ENCODE peak calls at places on chromosome 22, in four cellular contexts. One of them, this sample, is unnamed.
A peak's percentile ranks its signal among the peaks of the same experiment; 100 is the strongest.

GRCh38 chr22:26502688-26503561 is 9.3 kb downstream of the TFIP11 start:
- DNase-seq in GM12878: no peak
- DNase-seq in A549: no peak
- DNase-seq in HepG2: no peak
- DNase-seq in this sample: no peak

GRCh38 chr22:19808873-19809478 is 45.7 kb downstream of the GNB1L start:
- DNase-seq in GM12878: no peak
- DNase-seq in A549: no peak
- DNase-seq in HepG2: no peak
- DNase-seq in this sample: no peak

GRCh38 chr22:30290679-30291333 is 1.5 kb upstream of the CASTOR1 start:
- DNase-seq in GM12878: no peak
- DNase-seq in A549: no peak
- DNase-seq in HepG2: peak; percentile 63
- DNase-seq in this sample: no peak

GRCh38 chr22:28448625-28449024 is 231.0 kb downstream of the TTC28 start:
- DNase-seq in GM12878: no peak
- DNase-seq in A549: no peak
- DNase-seq in HepG2: no peak
- DNase-seq in this sample: peak; percentile 39

GRCh38 chr22:27192135-27192900 is 534.9 kb downstream of the MIAT start:
- DNase-seq in GM12878: no peak
- DNase-seq in A549: no peak
- DNase-seq in HepG2: no peak
- DNase-seq in this sample: no peak

GRCh38 chr22:37213218-37213855 is 1.1 kb upstream of the SSTR3 start:
- DNase-seq in GM12878: no peak
- DNase-seq in A549: no peak
- DNase-seq in HepG2: no peak
- DNase-seq in this sample: no peak

GRCh38 chr22:38745676-38746460 is 9.9 kb downstream of the SUN2 start:
- DNase-seq in GM12878: no peak
- DNase-seq in A549: no peak
- DNase-seq in HepG2: no peak
- DNase-seq in this sample: no peak

GRCh38 chr22:34036936-34037335 is 116.7 kb upstream of the LARGE1 start:
- DNase-seq in GM12878: no peak
- DNase-seq in A549: no peak
- DNase-seq in HepG2: no peak
- DNase-seq in this sample: no peak

GRCh38 chr22:17117400-17117799 is 3.8 kb downstream of the TMEM121B start:
- DNase-seq in GM12878: no peak
- DNase-seq in A549: no peak
- DNase-seq in HepG2: no peak
- DNase-seq in this sample: no peak

GRCh38 chr22:23912293-23912903 is 18.2 kb downstream of the MIF start:
- DNase-seq in GM12878: no peak
- DNase-seq in A549: no peak
- DNase-seq in HepG2: no peak
- DNase-seq in this sample: no peak

DNA sequence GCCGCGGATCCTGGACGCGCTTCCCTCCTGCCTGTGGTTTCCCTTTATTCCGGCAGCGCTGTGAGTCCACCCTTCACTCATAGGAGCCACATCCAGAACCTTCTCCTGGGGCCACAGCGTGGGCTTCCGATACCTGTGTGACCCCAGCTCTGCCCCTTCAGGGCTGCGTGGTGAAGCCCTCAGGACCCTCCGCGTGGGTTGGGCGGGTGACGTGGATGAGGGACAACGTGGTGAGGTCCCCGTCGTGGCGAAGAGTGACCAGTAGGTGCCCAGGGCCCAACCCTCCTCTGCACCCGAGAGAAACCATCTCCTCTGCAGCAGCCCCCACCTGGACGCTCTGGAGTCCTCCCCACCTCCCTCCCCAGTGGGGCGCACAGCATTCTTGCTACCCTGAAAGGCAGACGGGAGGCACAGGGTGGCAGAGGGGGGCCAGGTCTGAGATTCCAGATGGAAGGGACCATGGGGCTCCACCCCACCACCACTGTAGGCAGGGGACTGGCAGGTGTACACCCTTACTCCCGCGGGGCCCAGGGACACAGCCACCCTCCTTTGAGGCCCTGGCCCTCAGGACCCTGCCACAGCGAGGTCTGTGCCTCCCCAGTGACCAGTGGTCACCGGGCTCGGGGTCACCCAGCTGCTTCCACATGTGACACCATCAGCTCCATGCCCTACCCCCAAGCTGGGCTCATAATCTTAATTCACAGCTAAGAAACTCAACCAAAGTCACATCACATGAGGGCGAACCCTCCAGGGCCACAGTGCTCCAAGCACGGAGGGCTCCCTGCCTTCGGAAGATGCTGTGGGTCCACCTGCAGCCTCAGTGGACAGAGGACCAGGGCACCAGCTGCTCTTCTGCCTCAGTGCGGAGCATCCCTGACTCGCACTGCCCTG is 3.4 kb upstream of the ZBED4 start:
- DNase-seq in GM12878: no peak
- DNase-seq in A549: no peak
- DNase-seq in HepG2: no peak
- DNase-seq in this sample: no peak
- TF ChIP-seq CHD4 in GM12878: no peak
- TF ChIP-seq CHD4 in A549: no peak
- TF ChIP-seq CHD4 in HepG2: no peak
- TF ChIP-seq CHD4 in this sample: no peak

GRCh38 chr22:44682556-44683168 is 19.3 kb upstream of the PRR5 start:
- DNase-seq in GM12878: no peak
- DNase-seq in A549: no peak
- DNase-seq in HepG2: no peak
- DNase-seq in this sample: peak; percentile 54
- TF ChIP-seq CHD4 in GM12878: no peak
- TF ChIP-seq CHD4 in A549: no peak
- TF ChIP-seq CHD4 in HepG2: no peak
- TF ChIP-seq CHD4 in this sample: no peak

DNA sequence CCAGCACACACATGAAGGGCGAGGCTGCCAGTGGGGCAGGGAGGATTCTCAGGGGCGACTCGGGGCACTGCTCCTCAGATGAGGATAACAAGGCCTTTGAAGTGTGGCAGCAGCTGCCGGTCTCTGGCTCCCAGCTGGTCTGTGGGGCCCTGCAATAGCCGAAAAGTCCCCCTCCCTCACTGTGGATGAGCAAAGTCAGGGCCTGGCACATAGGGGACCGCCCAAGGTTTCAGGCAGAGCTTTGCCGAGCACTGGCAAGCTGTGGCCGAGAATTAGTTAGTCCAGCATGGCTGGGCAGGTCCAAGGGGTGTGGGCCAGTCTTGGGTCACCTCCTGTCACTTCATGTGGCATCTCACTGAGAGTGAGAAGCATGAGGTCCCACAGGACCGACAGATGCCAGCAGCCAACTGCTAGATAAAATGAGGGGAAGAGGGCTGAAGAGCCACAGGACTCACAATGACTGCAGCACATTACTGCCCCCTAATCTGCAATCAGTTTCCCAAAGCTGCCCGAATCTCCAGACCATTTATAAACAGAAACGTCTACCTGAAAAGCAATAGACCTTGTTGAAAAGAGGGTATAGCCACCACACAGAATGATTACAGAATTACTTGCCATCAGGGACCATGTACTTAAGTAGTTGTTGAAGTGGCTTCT is 12.5 kb upstream of the TEF start:
- DNase-seq in GM12878: no peak
- DNase-seq in A549: no peak
- DNase-seq in HepG2: no peak
- DNase-seq in this sample: no peak
- TF ChIP-seq CHD4 in GM12878: no peak
- TF ChIP-seq CHD4 in A549: no peak
- TF ChIP-seq CHD4 in HepG2: no peak
- TF ChIP-seq CHD4 in this sample: no peak

GRCh38 chr22:49019737-49020136 is 807.9 kb downstream of the BRD1 start:
- DNase-seq in GM12878: no peak
- DNase-seq in A549: no peak
- DNase-seq in HepG2: no peak
- DNase-seq in this sample: no peak

GRCh38 chr22:49016909-49017768 is 810.5 kb downstream of the BRD1 start:
- DNase-seq in GM12878: no peak
- DNase-seq in A549: no peak
- DNase-seq in HepG2: no peak
- DNase-seq in this sample: no peak

GRCh38 chr22:49020314-49020713 is 807.4 kb downstream of the BRD1 start:
- DNase-seq in GM12878: no peak
- DNase-seq in A549: no peak
- DNase-seq in HepG2: no peak
- DNase-seq in this sample: no peak

GRCh38 chr22:49017769-49018330 is 809.8 kb downstream of the BRD1 start:
- DNase-seq in GM12878: no peak
- DNase-seq in A549: no peak
- DNase-seq in HepG2: no peak
- DNase-seq in this sample: no peak

GRCh38 chr22:49018601-49019000 is 809.1 kb downstream of the BRD1 start:
- DNase-seq in GM12878: no peak
- DNase-seq in A549: no peak
- DNase-seq in HepG2: no peak
- DNase-seq in this sample: no peak
- TF ChIP-seq CHD4 in GM12878: no peak
- TF ChIP-seq CHD4 in A549: no peak
- TF ChIP-seq CHD4 in HepG2: no peak
- TF ChIP-seq CHD4 in this sample: no peak

GRCh38 chr22:44544523-44545433 is 46.7 kb upstream of the RTL6 start:
- DNase-seq in GM12878: no peak
- DNase-seq in A549: no peak
- DNase-seq in HepG2: no peak
- DNase-seq in this sample: no peak
- TF ChIP-seq CHD4 in GM12878: no peak
- TF ChIP-seq CHD4 in A549: no peak
- TF ChIP-seq CHD4 in HepG2: no peak
- TF ChIP-seq CHD4 in this sample: no peak

GRCh38 chr22:44210721-44211120 is 30.0 kb downstream of the PARVG start:
- DNase-seq in GM12878: no peak
- DNase-seq in A549: no peak
- DNase-seq in HepG2: no peak
- DNase-seq in this sample: no peak
- TF ChIP-seq CHD4 in GM12878: no peak
- TF ChIP-seq CHD4 in A549: no peak
- TF ChIP-seq CHD4 in HepG2: no peak
- TF ChIP-seq CHD4 in this sample: no peak

GRCh38 chr22:46902436-46902835 is 140.0 kb downstream of the TBC1D22A start:
- DNase-seq in GM12878: no peak
- DNase-seq in A549: no peak
- DNase-seq in HepG2: no peak
- DNase-seq in this sample: no peak
- TF ChIP-seq CHD4 in GM12878: no peak
- TF ChIP-seq CHD4 in A549: no peak
- TF ChIP-seq CHD4 in HepG2: no peak
- TF ChIP-seq CHD4 in this sample: no peak

DNA sequence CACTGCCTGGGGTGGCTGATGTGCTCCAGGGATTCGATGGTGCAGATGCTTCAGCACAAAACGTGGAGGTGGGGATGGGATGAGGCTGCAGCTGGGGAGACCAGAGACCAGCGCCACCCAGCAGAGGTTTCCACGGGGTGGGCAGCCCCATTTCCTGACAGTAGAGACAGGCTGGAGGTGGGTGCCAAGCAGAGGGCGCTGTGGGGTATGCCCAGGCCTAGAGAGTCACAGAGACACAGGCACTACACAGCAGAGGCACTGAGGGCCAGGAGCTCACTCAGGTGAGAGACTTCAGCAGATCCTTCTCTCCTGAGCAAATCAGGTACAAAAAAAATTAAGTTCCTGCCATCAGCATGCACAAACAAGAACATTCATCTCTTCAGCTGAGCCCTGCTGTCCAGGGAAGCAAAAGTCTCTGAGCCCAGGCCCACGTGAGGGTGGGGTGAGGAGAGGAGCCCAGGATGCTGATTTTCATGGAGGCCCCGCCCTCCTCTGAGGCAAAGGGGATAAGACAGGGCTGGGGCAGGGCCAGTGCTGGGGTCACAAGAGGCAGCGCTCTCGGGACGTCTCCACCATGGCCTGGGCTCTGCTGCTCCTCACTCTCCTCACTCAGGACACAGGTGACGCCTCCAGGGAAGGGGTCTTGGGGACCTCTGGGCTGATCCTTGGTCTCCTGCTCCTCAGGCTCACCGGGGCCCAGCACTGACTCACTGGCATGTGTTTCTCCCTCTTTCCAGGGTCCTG is 53.1 kb downstream of the GGTLC2 start:
- DNase-seq in GM12878: no peak
- DNase-seq in A549: no peak
- DNase-seq in HepG2: no peak
- DNase-seq in this sample: no peak
- TF ChIP-seq CHD4 in GM12878: no peak
- TF ChIP-seq CHD4 in A549: no peak
- TF ChIP-seq CHD4 in HepG2: no peak
- TF ChIP-seq CHD4 in this sample: no peak